ENCODE peak calls at places on chromosome 4, in seven cellular contexts. D is H9, T is H1, N is mesendoderm, B is neuronal stem cell, K is trophoblast cell, X is mesenchymal stem cell. F is an unnamed sample.

GRCh38 chr4:174334628-174335027 is 50.9 kb downstream of the CEP44 start:
- DNase-seq in D (no peak), T (no peak), N (no peak), B (no peak), K (no peak), X (no peak), F (no peak)

GRCh38 chr4:145301386-145302080 is 121.1 kb upstream of the OTUD4 start:
- DNase-seq in D (no peak), T (no peak), N (peak), B (no peak), K (no peak), X (peak), F (no peak)

GRCh38 chr4:123198706-123199105 is 197.9 kb upstream of the SPRY1 start:
- DNase-seq in D (no peak), T (no peak), N (no peak), B (no peak), K (no peak), X (no peak), F (peak)

GRCh38 chr4:20252656-20253271 is 1.1 kb downstream of the SLIT2 start:
- DNase-seq in D (peak), T (no peak), N (peak), B (peak), K (no peak), X (peak), F (peak)

GRCh38 chr4:150884625-150885024 is 130.5 kb downstream of the LRBA start:
- DNase-seq in D (no peak), T (no peak), N (no peak), B (no peak), K (no peak), X (no peak), F (no peak)

GRCh38 chr4:26520728-26521442 is 30.6 kb upstream of the CCKAR start:
- DNase-seq in D (no peak), T (no peak), N (no peak), B (no peak), K (peak), X (no peak), F (peak)

GRCh38 chr4:107131295-107131694 is 95.2 kb upstream of the DKK2 start:
- DNase-seq in D (no peak), T (no peak), N (no peak), B (no peak), K (no peak), X (no peak), F (peak)

GRCh38 chr4:147423229-147423628 is 57.7 kb upstream of the EDNRA start:
- DNase-seq in D (no peak), T (no peak), N (no peak), B (no peak), K (no peak), X (no peak), F (no peak)

GRCh38 chr4:54152846-54153600 is 53.1 kb downstream of the GSX2 start:
- DNase-seq in D (no peak), T (no peak), N (no peak), B (no peak), K (peak), X (peak), F (peak)

GRCh38 chr4:144667500-144667899 is 21.5 kb downstream of the HHIP start:
- DNase-seq in D (no peak), T (no peak), N (no peak), B (no peak), K (no peak), X (peak), F (no peak)

GRCh38 chr4:104344342-104344980 is 150.2 kb downstream of the CXXC4 start:
- DNase-seq in D (peak), T (no peak), N (no peak), B (no peak), K (no peak), X (no peak), F (no peak)

GRCh38 chr4:1346781-1347409 is at the start of gene UVSSA:
- DNase-seq in D (peak), T (peak), N (peak), B (peak), K (peak), X (peak), F (peak)

GRCh38 chr4:96677499-96677898 is 837.6 kb downstream of the PDHA2 start:
- DNase-seq in D (no peak), T (no peak), N (no peak), B (no peak), K (no peak), X (peak), F (no peak)

GRCh38 chr4:169941141-169941540 is 85.1 kb downstream of the MFAP3L start:
- DNase-seq in D (no peak), T (no peak), N (peak), B (no peak), K (peak), X (no peak), F (no peak)

GRCh38 chr4:112377701-112378620 is 80.8 kb downstream of the ALPK1 start:
- DNase-seq in D (no peak), T (no peak), N (no peak), B (peak), K (no peak), X (no peak), F (no peak)

GRCh38 chr4:38491854-38492478 is 172.0 kb upstream of the KLF3 start:
- DNase-seq in D (no peak), T (no peak), N (no peak), B (no peak), K (no peak), X (no peak), F (no peak)

GRCh38 chr4:20395160-20395773 is 143.6 kb downstream of the SLIT2 start:
- DNase-seq in D (peak), T (peak), N (peak), B (peak), K (peak), X (peak), F (peak)

GRCh38 chr4:17065821-17066220 is 167.4 kb upstream of the LDB2 start:
- DNase-seq in D (no peak), T (no peak), N (no peak), B (no peak), K (peak), X (no peak), F (no peak)

GRCh38 chr4:100348472-100348871 is 158.2 kb upstream of the DDIT4L start:
- DNase-seq in D (no peak), T (no peak), N (no peak), B (no peak), K (peak), X (peak), F (peak)

GRCh38 chr4:186749611-186750281 is 26.1 kb upstream of the FAT1 start:
- DNase-seq in D (no peak), T (no peak), N (no peak), B (no peak), K (no peak), X (no peak), F (no peak)

GRCh38 chr4:107801766-107802211 is 22.9 kb upstream of the SGMS2 start:
- DNase-seq in D (no peak), T (no peak), N (no peak), B (no peak), K (peak), X (peak), F (peak)

GRCh38 chr4:123649644-123650356 is 253.2 kb downstream of the SPRY1 start:
- DNase-seq in D (peak), T (peak), N (peak), B (no peak), K (peak), X (peak), F (peak)

GRCh38 chr4:110454456-110454855 is 21.5 kb upstream of the ENPEP start:
- DNase-seq in D (no peak), T (no peak), N (no peak), B (no peak), K (no peak), X (peak), F (no peak)

GRCh38 chr4:57114973-57115372 is 4.8 kb upstream of the IGFBP7 start:
- DNase-seq in D (no peak), T (no peak), N (no peak), B (no peak), K (no peak), X (peak), F (peak)

GRCh38 chr4:17186916-17187315 is 288.5 kb upstream of the LDB2 start:
- DNase-seq in D (no peak), T (no peak), N (no peak), B (no peak), K (no peak), X (no peak), F (no peak)

GRCh38 chr4:137370206-137370633 is 162.1 kb downstream of the PCDH18 start:
- DNase-seq in D (no peak), T (no peak), N (no peak), B (no peak), K (peak), X (no peak), F (peak)

GRCh38 chr4:120843840-120844527 is 78.5 kb downstream of the PRDM5 start:
- DNase-seq in D (peak), T (peak), N (peak), B (no peak), K (no peak), X (no peak), F (no peak)

GRCh38 chr4:31051565-31051964 is 331.4 kb downstream of the PCDH7 start:
- DNase-seq in D (no peak), T (no peak), N (no peak), B (no peak), K (no peak), X (no peak), F (peak)

GRCh38 chr4:123587983-123588494 is 191.4 kb downstream of the SPRY1 start:
- DNase-seq in D (no peak), T (no peak), N (no peak), B (no peak), K (peak), X (peak), F (peak)

GRCh38 chr4:186844059-186844681 is 120.5 kb upstream of the FAT1 start:
- DNase-seq in D (no peak), T (no peak), N (peak), B (peak), K (no peak), X (peak), F (peak)

GRCh38 chr4:85474818-85475630 is at the start of gene ARHGAP24:
- DNase-seq in D (peak), T (peak), N (peak), B (peak), K (peak), X (peak), F (peak)

GRCh38 chr4:89021062-89021461 is 35.9 kb downstream of the FAM13A start:
- DNase-seq in D (no peak), T (no peak), N (no peak), B (no peak), K (no peak), X (no peak), F (no peak)

GRCh38 chr4:75490155-75490554 is 24.0 kb downstream of the RCHY1 start:
- DNase-seq in D (no peak), T (no peak), N (peak), B (no peak), K (peak), X (peak), F (peak)

GRCh38 chr4:99529218-99529617 is 18.4 kb downstream of the C4orf17 start:
- DNase-seq in D (no peak), T (no peak), N (peak), B (no peak), K (no peak), X (no peak), F (no peak)

GRCh38 chr4:69727924-69728323 is 32.5 kb downstream of the SULT1B1 start:
- DNase-seq in D (no peak), T (no peak), N (no peak), B (no peak), K (no peak), X (no peak), F (no peak)

GRCh38 chr4:69731261-69731660 is 29.2 kb downstream of the SULT1B1 start:
- DNase-seq in D (no peak), T (no peak), N (no peak), B (no peak), K (no peak), X (no peak), F (no peak)

GRCh38 chr4:69735119-69735518 is 25.3 kb downstream of the SULT1B1 start:
- DNase-seq in D (no peak), T (no peak), N (no peak), B (no peak), K (peak), X (no peak), F (no peak)

GRCh38 chr4:69730002-69730401 is 30.4 kb downstream of the SULT1B1 start:
- DNase-seq in D (no peak), T (no peak), N (no peak), B (no peak), K (no peak), X (no peak), F (no peak)

GRCh38 chr4:69731826-69732225 is 28.6 kb downstream of the SULT1B1 start:
- DNase-seq in D (no peak), T (no peak), N (no peak), B (no peak), K (no peak), X (no peak), F (no peak)
- H3K4ac ChIP-seq in D (no peak), T (no peak), N (no peak), B (no peak), K (no peak), X (no peak), F (no peak)

DNA sequence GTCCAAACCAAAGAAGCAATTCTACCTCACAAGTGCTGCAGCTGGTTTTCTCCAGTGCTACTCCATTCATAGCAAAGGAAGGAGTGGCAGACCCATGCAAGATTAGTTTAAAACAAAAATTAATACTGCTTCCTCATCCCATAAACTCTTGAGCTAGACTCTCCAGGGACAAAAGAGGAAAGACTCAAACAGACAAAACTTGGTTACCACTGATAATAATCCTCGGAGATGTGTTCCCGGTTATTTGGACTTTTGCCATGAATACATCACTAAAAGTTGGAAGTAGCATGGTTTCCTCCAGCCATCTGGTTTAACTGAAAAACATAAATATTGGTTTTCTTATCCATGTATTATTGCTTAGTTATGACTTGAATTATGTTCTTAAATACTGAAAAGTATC is 401.7 kb downstream of the PABPC4L start:
- DNase-seq in D (no peak), T (no peak), N (no peak), B (no peak), K (no peak), X (no peak), F (no peak)
- H3K4ac ChIP-seq in D (no peak), T (no peak), N (no peak), B (no peak), K (no peak), X (no peak), F (no peak)

GRCh38 chr4:8394806-8395205 is 45.7 kb downstream of the ACOX3 start:
- DNase-seq in D (no peak), T (no peak), N (no peak), B (no peak), K (no peak), X (no peak), F (no peak)

GRCh38 chr4:8393593-8394038 is 46.9 kb downstream of the ACOX3 start:
- DNase-seq in D (no peak), T (no peak), N (peak), B (peak), K (peak), X (peak), F (peak)

GRCh38 chr4:8395504-8395903 is 45.0 kb downstream of the ACOX3 start:
- DNase-seq in D (no peak), T (no peak), N (no peak), B (no peak), K (no peak), X (no peak), F (no peak)

GRCh38 chr4:8392591-8393190 is 47.8 kb downstream of the ACOX3 start:
- DNase-seq in D (no peak), T (no peak), N (peak), B (no peak), K (peak), X (no peak), F (peak)

GRCh38 chr4:8394125-8394524 is 46.4 kb downstream of the ACOX3 start:
- DNase-seq in D (no peak), T (no peak), N (no peak), B (peak), K (no peak), X (no peak), F (peak)
- H3K4ac ChIP-seq in D (no peak), T (no peak), N (no peak), B (no peak), K (no peak), X (no peak), F (peak)

GRCh38 chr4:134546279-134546678 is 344.7 kb upstream of the PABPC4L start:
- DNase-seq in D (no peak), T (no peak), N (no peak), B (no peak), K (no peak), X (no peak), F (no peak)
- H3K4ac ChIP-seq in D (no peak), T (no peak), N (no peak), B (no peak), K (peak), X (no peak), F (no peak)

GRCh38 chr4:40448875-40449274 is 113.7 kb downstream of the CHRNA9 start:
- DNase-seq in D (no peak), T (no peak), N (no peak), B (no peak), K (no peak), X (no peak), F (no peak)
- H3K4ac ChIP-seq in D (no peak), T (no peak), N (no peak), B (no peak), K (no peak), X (no peak), F (no peak)

DNA sequence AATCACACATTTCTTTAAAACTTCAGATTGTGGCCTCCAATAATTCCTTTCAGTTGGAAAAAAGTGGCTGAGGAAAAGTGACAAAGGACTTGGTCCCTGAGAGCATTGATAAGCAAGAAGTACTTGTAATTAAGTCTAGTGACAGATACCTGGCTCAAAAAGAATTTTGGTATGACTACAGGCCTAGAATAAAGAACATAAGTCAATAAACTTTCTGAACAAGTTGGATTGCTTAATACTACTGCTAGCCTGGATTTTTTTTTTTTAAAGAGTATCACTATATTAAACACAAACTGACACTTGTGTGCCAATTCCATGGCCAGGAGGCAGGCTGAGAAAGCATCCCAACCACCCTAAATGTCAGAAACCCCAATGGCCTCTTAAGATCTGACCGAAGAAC is 49.3 kb upstream of the PDGFC start:
- DNase-seq in D (no peak), T (no peak), N (no peak), B (no peak), K (no peak), X (no peak), F (no peak)
- H3K4ac ChIP-seq in D (no peak), T (no peak), N (no peak), B (no peak), K (no peak), X (no peak), F (no peak)

DNA sequence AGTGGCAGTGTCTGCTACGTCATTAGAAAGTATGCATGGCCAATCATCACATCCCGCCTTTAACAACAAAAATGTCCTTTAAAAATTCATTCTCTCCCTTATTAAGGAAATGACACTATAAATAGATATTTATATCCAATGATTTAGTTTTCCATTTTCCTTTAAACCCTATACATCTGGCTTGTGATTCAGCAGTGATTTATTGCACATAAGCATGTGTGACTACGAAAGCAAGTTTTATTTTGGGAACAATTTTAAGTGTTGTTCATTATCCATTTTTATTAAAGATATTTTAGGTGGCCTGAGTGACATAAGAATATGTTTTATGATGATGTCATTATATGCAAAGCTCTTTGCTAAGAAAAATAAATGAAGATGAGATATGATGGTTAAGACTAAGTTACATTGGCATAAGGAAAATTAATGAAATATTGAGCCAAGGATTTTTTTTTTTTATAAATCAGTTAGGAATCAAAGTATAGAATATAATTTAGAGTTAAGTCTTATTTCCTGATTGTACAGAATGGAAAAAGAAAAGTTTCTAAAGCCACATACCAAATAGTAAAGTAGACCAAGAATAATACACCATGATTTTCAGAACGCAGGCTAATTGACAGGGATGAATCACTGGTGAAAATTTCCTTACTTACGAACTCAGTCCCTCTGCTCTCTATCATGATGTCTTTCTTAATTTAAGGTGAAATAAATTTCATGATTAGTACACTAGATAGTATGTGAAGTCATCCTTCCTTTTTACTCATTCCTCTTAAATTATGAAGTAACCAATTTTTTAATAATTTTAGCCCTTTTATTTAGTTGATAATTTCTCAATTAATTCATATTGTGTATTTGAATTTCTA is 822.4 kb downstream of the FAT4 start:
- DNase-seq in D (no peak), T (no peak), N (no peak), B (no peak), K (no peak), X (no peak), F (no peak)
- H3K4ac ChIP-seq in D (no peak), T (no peak), N (no peak), B (no peak), K (no peak), X (no peak), F (no peak)

GRCh38 chr4:80266267-80266901 is at the start of gene FGF5:
- DNase-seq in D (peak), T (no peak), N (peak), B (peak), K (peak), X (peak), F (peak)
- H3K4ac ChIP-seq in D (no peak), T (no peak), N (no peak), B (no peak), K (no peak), X (peak), F (peak)

GRCh38 chr4:4694296-4694772 is 152.5 kb upstream of the STX18 start:
- DNase-seq in D (peak), T (peak), N (peak), B (no peak), K (no peak), X (peak), F (peak)

GRCh38 chr4:4693755-4694295 is 152.0 kb upstream of the STX18 start:
- DNase-seq in D (no peak), T (no peak), N (no peak), B (no peak), K (no peak), X (no peak), F (no peak)

GRCh38 chr4:4693258-4693657 is 151.4 kb upstream of the STX18 start:
- DNase-seq in D (no peak), T (no peak), N (no peak), B (no peak), K (no peak), X (peak), F (no peak)

GRCh38 chr4:4695497-4695896 is 153.6 kb upstream of the STX18 start:
- DNase-seq in D (no peak), T (no peak), N (no peak), B (no peak), K (no peak), X (no peak), F (no peak)

GRCh38 chr4:4694812-4695211 is 153.0 kb upstream of the STX18 start:
- DNase-seq in D (no peak), T (no peak), N (no peak), B (no peak), K (no peak), X (no peak), F (no peak)
- H3K4ac ChIP-seq in D (no peak), T (no peak), N (no peak), B (no peak), K (no peak), X (no peak), F (no peak)

GRCh38 chr4:41628916-41629315 is 91.0 kb downstream of the LIMCH1 start:
- DNase-seq in D (no peak), T (no peak), N (no peak), B (no peak), K (peak), X (no peak), F (no peak)
- H3K4ac ChIP-seq in D (no peak), T (no peak), N (no peak), B (no peak), K (no peak), X (no peak), F (no peak)